ENCODE peak calls at places on chromosomes 1 and 21, in four cellular contexts. G is HL-60, X is GM12878, V is K562. H is an unnamed sample.

GRCh38 chr1:74505133-74505532 is 7.3 kb downstream of the LRRC53 start:
- DNase-seq in G (no peak), X (no peak), V (no peak), H (no peak)

GRCh38 chr1:63498106-63498505 is 24.9 kb downstream of the ITGB3BP start:
- DNase-seq in G (no peak), X (no peak), V (no peak), H (no peak)

GRCh38 chr1:36771678-36772284 is 262.5 kb downstream of the GRIK3 start:
- DNase-seq in G (no peak), X (no peak), V (no peak), H (no peak)

GRCh38 chr1:108570128-108570527 is 10.2 kb downstream of the EEIG2 start:
- DNase-seq in G (no peak), X (no peak), V (no peak), H (no peak)

GRCh38 chr1:35825255-35825654 is 17.4 kb downstream of the AGO4 start:
- DNase-seq in G (no peak), X (no peak), V (no peak), H (no peak)

GRCh38 chr1:187877220-187877619 is 1048.5 kb downstream of the PLA2G4A start:
- DNase-seq in G (no peak), X (no peak), V (no peak), H (no peak)

GRCh38 chr1:230684146-230684545 is 29.8 kb downstream of the AGT start:
- DNase-seq in G (no peak), X (no peak), V (no peak), H (no peak)

GRCh38 chr1:232473319-232473718 is 156.6 kb downstream of the SIPA1L2 start:
- DNase-seq in G (no peak), X (no peak), V (no peak), H (no peak)

GRCh38 chr1:33634143-33634542 is 161.7 kb downstream of the ZSCAN20 start:
- DNase-seq in G (no peak), X (no peak), V (no peak), H (no peak)

GRCh38 chr1:221829327-221830011 is 87.6 kb upstream of the DUSP10 start:
- DNase-seq in G (no peak), X (no peak), V (no peak), H (no peak)

GRCh38 chr1:8055973-8056372 is 29.9 kb upstream of the ERRFI1 start:
- DNase-seq in G (no peak), X (no peak), V (no peak), H (no peak)

GRCh38 chr1:53835491-53835890 is 2.6 kb downstream of the NDC1 start:
- DNase-seq in G (no peak), X (no peak), V (no peak), H (no peak)

GRCh38 chr1:235079443-235079967 is 49.1 kb downstream of the TOMM20 start:
- DNase-seq in G (no peak), X (no peak), V (no peak), H (no peak)

GRCh38 chr1:66605419-66605997 is 71.6 kb downstream of the SGIP1 start:
- DNase-seq in G (no peak), X (no peak), V (no peak), H (no peak)

GRCh38 chr1:66607458-66607857 is 73.5 kb downstream of the SGIP1 start:
- DNase-seq in G (no peak), X (no peak), V (no peak), H (no peak)

GRCh38 chr1:66606359-66607142 is 72.6 kb downstream of the SGIP1 start:
- DNase-seq in G (no peak), X (no peak), V (no peak), H (no peak)
- TF ChIP-seq SPI1 in G (no peak), X (no peak), V (no peak), H (no peak)

GRCh38 chr1:115137191-115137590 is 47.9 kb upstream of the TSPAN2 start:
- DNase-seq in G (no peak), X (no peak), V (no peak), H (no peak)
- TF ChIP-seq SPI1 in G (no peak), X (no peak), V (no peak), H (no peak)

DNA sequence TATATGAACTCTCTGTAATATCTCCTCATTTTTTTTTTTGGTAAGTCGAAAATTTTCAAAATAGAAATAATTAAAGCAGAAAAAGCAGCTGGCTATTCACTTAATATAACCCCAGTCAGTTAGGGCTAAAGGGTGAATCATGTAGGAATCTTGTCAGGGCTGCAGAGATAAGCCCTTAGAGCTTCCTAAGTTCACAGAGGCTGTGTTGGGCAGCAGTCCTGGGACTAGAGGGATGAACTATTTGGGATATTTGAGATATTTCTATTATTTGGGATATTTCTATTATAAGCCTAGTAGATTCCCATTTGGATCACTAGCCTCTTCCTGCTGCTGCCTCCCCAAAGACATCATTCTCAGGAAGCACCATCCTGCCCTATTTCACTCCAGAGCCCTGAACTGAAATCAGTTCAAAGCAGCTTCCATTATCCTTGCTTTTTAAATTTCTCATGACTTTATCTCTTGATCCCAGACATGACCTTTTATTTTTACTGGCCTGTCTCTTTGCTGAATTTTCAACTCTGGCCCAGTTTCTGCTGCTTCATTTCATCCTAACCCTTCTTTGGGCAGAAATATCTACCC is 501.3 kb downstream of the NUF2 start:
- DNase-seq in G (no peak), X (no peak), V (no peak), H (no peak)
- TF ChIP-seq SPI1 in G (no peak), X (no peak), V (no peak), H (no peak)

DNA sequence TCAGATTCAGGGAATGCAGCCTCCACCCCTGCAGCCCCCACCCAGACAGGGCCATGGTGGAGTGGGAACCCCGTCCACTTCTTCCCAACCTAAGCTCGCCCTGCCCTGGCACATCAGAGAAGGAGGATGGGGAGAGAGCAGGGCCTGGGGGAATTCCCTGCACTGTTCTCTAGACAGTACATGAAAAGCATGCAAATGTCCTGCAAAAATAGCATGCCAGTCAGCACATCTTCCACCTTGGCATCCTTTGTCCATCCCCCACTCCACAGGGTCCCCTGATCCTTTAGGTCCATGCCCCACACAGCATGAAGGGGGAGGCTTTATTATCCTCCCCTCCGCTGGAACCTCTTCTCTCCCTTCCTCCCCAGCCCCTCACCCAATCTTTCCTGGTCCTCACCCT is 35.0 kb upstream of the RD3 start:
- DNase-seq in G (no peak), X (no peak), V (no peak), H (no peak)
- TF ChIP-seq SPI1 in G (no peak), X (no peak), V (no peak), H (no peak)

DNA sequence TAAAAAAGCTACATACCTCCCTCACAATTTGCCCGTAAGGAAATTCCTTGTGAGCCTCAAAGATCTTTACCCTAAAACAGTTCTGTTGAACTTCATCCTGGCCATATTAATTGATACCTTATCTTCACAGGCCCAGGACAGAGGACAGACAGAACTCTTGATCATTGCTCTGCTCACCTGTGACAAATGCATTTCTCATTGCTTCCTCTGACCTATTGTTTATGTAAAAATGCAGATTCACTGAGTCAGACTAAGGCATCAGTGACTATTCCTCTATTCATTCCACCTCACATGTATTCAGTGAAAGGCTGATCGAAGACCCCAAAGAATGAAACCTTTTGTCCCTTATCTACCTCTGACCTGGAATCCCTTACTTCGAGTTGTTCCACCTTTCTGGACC is 61.0 kb downstream of the BACH1 start:
- DNase-seq in G (no peak), X (no peak), V (no peak), H (no peak)
- TF ChIP-seq SPI1 in G (no peak), X (no peak), V (no peak), H (no peak)

GRCh38 chr1:182279302-182279701 is 112.3 kb downstream of the GLUL start:
- DNase-seq in G (no peak), X (no peak), V (no peak), H (no peak)

GRCh38 chr1:182283746-182284544 is 107.6 kb downstream of the GLUL start:
- DNase-seq in G (no peak), X (no peak), V (no peak), H (no peak)

GRCh38 chr1:182280521-182280920 is 111.1 kb downstream of the GLUL start:
- DNase-seq in G (no peak), X (no peak), V (no peak), H (no peak)

GRCh38 chr1:182279724-182280506 is 111.7 kb downstream of the GLUL start:
- DNase-seq in G (no peak), X (no peak), V (no peak), H (no peak)

DNA sequence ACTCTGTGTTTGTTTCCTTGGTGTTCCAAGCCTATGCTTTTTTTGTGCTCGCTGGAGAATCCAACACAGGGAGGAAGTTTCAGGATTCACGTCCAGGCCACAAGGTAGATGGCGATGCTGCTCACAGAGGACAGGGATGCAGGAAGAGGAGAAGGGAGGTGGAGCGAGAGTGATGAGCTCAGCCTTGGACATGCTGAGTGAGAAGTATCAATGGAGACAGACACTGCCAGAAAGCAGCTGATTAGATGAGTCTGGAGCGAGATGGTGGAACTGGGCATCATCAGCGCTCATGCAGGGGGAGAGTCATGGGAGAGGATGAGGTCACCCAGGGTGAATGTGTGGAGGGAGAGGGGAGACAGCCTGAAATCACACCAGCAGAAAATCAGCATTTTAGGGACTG is 110.0 kb downstream of the GLUL start:
- DNase-seq in G (no peak), X (no peak), V (peak), H (no peak)
- TF ChIP-seq SPI1 in G (no peak), X (no peak), V (no peak), H (no peak)

GRCh38 chr1:213331776-213332175 is 280.7 kb downstream of the RPS6KC1 start:
- DNase-seq in G (no peak), X (no peak), V (no peak), H (no peak)

GRCh38 chr1:213330281-213330680 is 279.2 kb downstream of the RPS6KC1 start:
- DNase-seq in G (peak), X (no peak), V (no peak), H (no peak)

GRCh38 chr1:213325482-213325881 is 274.4 kb downstream of the RPS6KC1 start:
- DNase-seq in G (no peak), X (no peak), V (no peak), H (no peak)

GRCh38 chr1:213326666-213327317 is 275.8 kb downstream of the RPS6KC1 start:
- DNase-seq in G (peak), X (no peak), V (no peak), H (no peak)

DNA sequence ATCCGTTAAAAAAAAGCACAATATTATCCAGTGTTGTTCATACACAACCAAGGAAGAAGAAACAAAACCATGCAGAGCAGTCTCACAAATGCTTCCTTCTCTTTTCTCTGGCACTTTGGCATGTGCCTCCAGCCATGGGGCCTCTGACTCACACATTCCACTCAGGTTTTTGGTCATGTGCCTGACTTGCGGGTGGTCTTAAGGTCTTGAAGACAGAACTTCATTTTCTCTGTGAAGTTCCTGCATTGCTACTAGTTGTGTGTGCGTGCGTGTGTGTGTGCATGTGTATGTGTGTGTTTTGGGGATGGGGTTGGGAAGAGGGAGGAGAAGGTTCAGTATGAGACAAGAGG is 276.3 kb downstream of the RPS6KC1 start:
- DNase-seq in G (peak), X (no peak), V (no peak), H (no peak)
- TF ChIP-seq SPI1 in G (no peak), X (no peak), V (no peak), H (no peak)

GRCh38 chr1:183543619-183544204 is 46.5 kb downstream of the NCF2 start:
- DNase-seq in G (peak), X (peak), V (no peak), H (no peak)

GRCh38 chr1:183548136-183548535 is 42.1 kb downstream of the NCF2 start:
- DNase-seq in G (no peak), X (no peak), V (no peak), H (no peak)

GRCh38 chr1:183546427-183546826 is 43.8 kb downstream of the NCF2 start:
- DNase-seq in G (no peak), X (no peak), V (no peak), H (no peak)

GRCh38 chr1:183544598-183545297 is 45.5 kb downstream of the NCF2 start:
- DNase-seq in G (no peak), X (no peak), V (no peak), H (no peak)
- TF ChIP-seq SPI1 in G (no peak), X (no peak), V (no peak), H (no peak)

DNA sequence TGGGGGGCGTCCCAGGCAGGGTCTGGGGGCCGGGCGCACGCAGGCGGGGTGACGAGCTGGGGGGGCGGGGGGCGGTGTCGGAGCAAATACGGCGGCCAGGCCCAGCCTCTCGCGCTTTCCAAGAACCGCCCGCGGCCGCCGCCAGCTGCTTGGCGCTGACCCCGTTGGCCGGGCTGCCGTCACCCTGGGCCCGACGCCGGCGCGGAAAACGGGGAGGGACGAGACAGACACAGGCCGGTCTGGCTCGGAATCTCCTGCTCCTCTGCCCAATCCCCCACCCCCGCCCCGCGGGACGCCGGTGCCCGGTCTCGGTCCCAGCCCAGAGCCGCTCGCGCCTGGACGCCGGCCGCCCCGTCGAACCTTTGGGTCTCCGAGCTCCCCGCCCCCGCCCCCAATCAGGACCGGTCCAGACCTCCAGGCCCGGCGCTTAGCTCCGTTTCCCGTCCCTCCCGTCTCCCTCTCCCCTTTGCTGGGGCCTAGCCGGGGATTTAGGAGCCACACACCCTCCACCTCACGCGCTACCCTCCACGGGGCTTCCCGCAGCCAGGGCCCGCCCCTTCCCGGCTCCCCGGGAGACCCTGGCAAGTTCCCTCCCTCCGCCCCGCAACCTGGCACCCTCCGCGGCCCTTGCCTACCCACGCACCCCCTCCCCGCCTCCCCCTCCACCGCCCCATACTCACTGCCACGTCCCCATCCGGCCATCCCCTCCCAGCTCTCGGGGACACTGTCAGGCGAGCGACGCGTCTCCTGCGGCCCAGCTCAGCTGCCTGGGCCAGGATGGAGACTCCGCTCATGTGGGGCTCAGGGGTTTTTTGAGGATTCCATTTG is 794 bp upstream of the MMP23B start:
- DNase-seq in G (no peak), X (no peak), V (no peak), H (peak)
- TF ChIP-seq SPI1 in G (no peak), X (no peak), V (no peak), H (no peak)

H was measured in GM12891.